ENCODE peak calls at places on chromosome 19, in five cellular contexts. One of them, this sample, is unnamed.

GRCh38 chr19:55702131-55702627 is 27.2 kb downstream of the EPN1 start:
- DNase-seq in MCF 10A: no peak
- DNase-seq in activated CD4-positive, CD25-positive, alpha-beta regulatory T cell: no peak
- DNase-seq in stimulated activated CD8-positive, alpha-beta memory T cell treated with anti-CD3 and anti-CD28 coated beads, Interleukin-12 subunit alpha, Interleukin-12 subunit beta, amount 100 ng/mL, for 4 hours: no peak
- DNase-seq in neural crest cell: no peak
- DNase-seq in this sample: peak

GRCh38 chr19:50420127-50420526 is 1.4 kb downstream of the SPIB start:
- DNase-seq in neural crest cell: no peak
- DNase-seq in MCF 10A: no peak
- DNase-seq in activated CD4-positive, CD25-positive, alpha-beta regulatory T cell: no peak
- DNase-seq in stimulated activated CD8-positive, alpha-beta memory T cell treated with anti-CD3 and anti-CD28 coated beads, Interleukin-12 subunit alpha, Interleukin-12 subunit beta, amount 100 ng/mL, for 4 hours: no peak
- DNase-seq in this sample: no peak

GRCh38 chr19:34155686-34156085 is 16.6 kb upstream of the LSM14A start:
- DNase-seq in neural crest cell: no peak
- DNase-seq in activated CD4-positive, CD25-positive, alpha-beta regulatory T cell: no peak
- DNase-seq in MCF 10A: no peak
- DNase-seq in stimulated activated CD8-positive, alpha-beta memory T cell treated with anti-CD3 and anti-CD28 coated beads, Interleukin-12 subunit alpha, Interleukin-12 subunit beta, amount 100 ng/mL, for 4 hours: no peak
- DNase-seq in this sample: no peak

GRCh38 chr19:4518345-4519171 is at the start of gene PLIN4:
- DNase-seq in MCF 10A: peak
- DNase-seq in stimulated activated CD8-positive, alpha-beta memory T cell treated with anti-CD3 and anti-CD28 coated beads, Interleukin-12 subunit alpha, Interleukin-12 subunit beta, amount 100 ng/mL, for 4 hours: no peak
- DNase-seq in neural crest cell: no peak
- DNase-seq in activated CD4-positive, CD25-positive, alpha-beta regulatory T cell: no peak
- DNase-seq in this sample: peak

GRCh38 chr19:48671456-48671995 is 1.3 kb downstream of the NTN5 start:
- DNase-seq in MCF 10A: no peak
- DNase-seq in stimulated activated CD8-positive, alpha-beta memory T cell treated with anti-CD3 and anti-CD28 coated beads, Interleukin-12 subunit alpha, Interleukin-12 subunit beta, amount 100 ng/mL, for 4 hours: no peak
- DNase-seq in neural crest cell: no peak
- DNase-seq in activated CD4-positive, CD25-positive, alpha-beta regulatory T cell: no peak
- DNase-seq in this sample: no peak

GRCh38 chr19:14110650-14111049 is 6.9 kb downstream of the PRKACA start:
- DNase-seq in stimulated activated CD8-positive, alpha-beta memory T cell treated with anti-CD3 and anti-CD28 coated beads, Interleukin-12 subunit alpha, Interleukin-12 subunit beta, amount 100 ng/mL, for 4 hours: no peak
- DNase-seq in neural crest cell: no peak
- DNase-seq in activated CD4-positive, CD25-positive, alpha-beta regulatory T cell: no peak
- DNase-seq in MCF 10A: no peak
- DNase-seq in this sample: no peak

GRCh38 chr19:17001603-17002183 is 24.9 kb downstream of the CPAMD8 start:
- DNase-seq in neural crest cell: no peak
- DNase-seq in MCF 10A: no peak
- DNase-seq in stimulated activated CD8-positive, alpha-beta memory T cell treated with anti-CD3 and anti-CD28 coated beads, Interleukin-12 subunit alpha, Interleukin-12 subunit beta, amount 100 ng/mL, for 4 hours: peak
- DNase-seq in activated CD4-positive, CD25-positive, alpha-beta regulatory T cell: peak
- DNase-seq in this sample: peak

GRCh38 chr19:58571575-58571947 is 1.6 kb downstream of the MZF1 start:
- DNase-seq in neural crest cell: no peak
- DNase-seq in activated CD4-positive, CD25-positive, alpha-beta regulatory T cell: no peak
- DNase-seq in stimulated activated CD8-positive, alpha-beta memory T cell treated with anti-CD3 and anti-CD28 coated beads, Interleukin-12 subunit alpha, Interleukin-12 subunit beta, amount 100 ng/mL, for 4 hours: no peak
- DNase-seq in MCF 10A: no peak
- DNase-seq in this sample: no peak

This sample was measured in GM23338.